ENCODE peak calls at places on chromosomes 12 and 14, in four cellular contexts. Q, N, C and W are unnamed samples.

GRCh38 chr14:49892301-49892635 is 614 bp upstream of the ARF6 start:
- DNase-seq in N (peak), Q (no peak), C (no peak), W (peak)

GRCh38 chr12:78970041-78970440 is 105.5 kb downstream of the SYT1 start:
- DNase-seq in N (peak), C (no peak), Q (no peak), W (no peak)

GRCh38 chr12:132430838-132431826 is 58.8 kb upstream of the FBRSL1 start:
- DNase-seq in Q (no peak), N (no peak), C (no peak), W (no peak)

GRCh38 chr14:41225433-41225832 is 381.2 kb upstream of the LRFN5 start:
- DNase-seq in C (no peak), N (no peak), Q (no peak), W (no peak)

GRCh38 chr12:128323115-128323514 is 56.1 kb downstream of the TMEM132C start:
- DNase-seq in C (no peak), Q (no peak), N (no peak), W (no peak)

GRCh38 chr14:32711103-32711680 is 227.5 kb upstream of the NPAS3 start:
- DNase-seq in Q (no peak), C (no peak), N (peak), W (peak)

GRCh38 chr14:67846029-67846610 is 26.5 kb downstream of the RAD51B start:
- DNase-seq in C (no peak), N (no peak), Q (no peak), W (no peak)

GRCh38 chr12:113815031-113815430 is 151.1 kb downstream of the RBM19 start:
- DNase-seq in Q (no peak), C (no peak), N (no peak), W (no peak)

GRCh38 chr14:21095430-21096205 is 2.8 kb downstream of the ZNF219 start:
- DNase-seq in Q (no peak), N (peak), C (no peak), W (no peak)

GRCh38 chr14:33165144-33165925 is 226.7 kb downstream of the NPAS3 start:
- DNase-seq in C (no peak), N (no peak), Q (no peak), W (no peak)

GRCh38 chr12:130423991-130424857 is 86.5 kb downstream of the PIWIL1 start:
- DNase-seq in N (no peak), C (no peak), Q (no peak), W (no peak)

GRCh38 chr12:26431211-26431610 is 235.8 kb downstream of the SSPN start:
- DNase-seq in N (no peak), Q (no peak), C (no peak), W (no peak)

GRCh38 chr12:46360908-46361666 is 11.5 kb downstream of the SLC38A2 start:
- DNase-seq in N (peak), C (no peak), Q (no peak), W (no peak)

GRCh38 chr12:67925077-67925476 is 64.2 kb upstream of the IFNG-AS1 start:
- DNase-seq in C (no peak), N (no peak), Q (no peak), W (no peak)

GRCh38 chr12:29164477-29165163 is 15.5 kb downstream of the FAR2 start:
- DNase-seq in N (peak), C (no peak), Q (no peak), W (no peak)

GRCh38 chr14:89641495-89642162 is 224.6 kb upstream of the FOXN3 start:
- DNase-seq in C (no peak), N (no peak), Q (no peak), W (no peak)

GRCh38 chr14:93905623-93906022 is 21.5 kb upstream of the FAM181A start:
- DNase-seq in C (no peak), N (no peak), Q (no peak), W (no peak)

GRCh38 chr14:23638414-23639047 is 2.4 kb downstream of the DHRS2 start:
- DNase-seq in Q (no peak), N (no peak), C (no peak), W (no peak)

GRCh38 chr12:12336049-12336411 is 14.0 kb downstream of the MANSC1 start:
- DNase-seq in C (no peak), Q (no peak), N (no peak), W (no peak)

GRCh38 chr12:11564984-11565651 is 84.4 kb upstream of the ETV6 start:
- DNase-seq in Q (no peak), N (no peak), C (no peak), W (no peak)

GRCh38 chr14:24297190-24297964 is 2.2 kb downstream of the DHRS1 start:
- DNase-seq in C (no peak), N (peak), Q (no peak), W (no peak)